ENCODE peak calls at places on chromosomes 4 and X, in six cellular contexts. N is upper lobe of right lung, B is heart left ventricle, C is psoas muscle, L is colonic mucosa, U is cardiac muscle cell. H is an unnamed sample. For H3K4me1 and H3K9me3, the result is how much of the 10 kb centered on the place peaks cover.

GRCh38 chr4:26088433-26088928 is 174.5 kb downstream of the SMIM20 start:
- DNase-seq in N (no peak), B (no peak), C (peak), L (no peak), U (peak), H (no peak)

GRCh38 chr4:73436674-73437557 is 895 bp downstream of the AFP start:
- DNase-seq in N (no peak), B (no peak), C (no peak), L (no peak), U (no peak), H (no peak)

GRCh38 chr4:105765690-105766407 is 57.3 kb downstream of the GSTCD start:
- DNase-seq in N (no peak), B (peak), C (peak), L (no peak), U (peak), H (no peak)

GRCh38 chrX:40952855-40953254 is 132.4 kb upstream of the USP9X start:
- DNase-seq in N (no peak), B (no peak), C (no peak), L (no peak), U (peak), H (no peak)

GRCh38 chrX:153775293-153775595 is 5.6 kb upstream of the SRPK3 start:
- DNase-seq in N (no peak), B (peak), C (peak), L (no peak), U (no peak), H (no peak)

GRCh38 chrX:2962346-2962745 is 33.2 kb upstream of the ARSD start:
- DNase-seq in N (no peak), B (no peak), C (no peak), L (peak), U (no peak), H (no peak)

GRCh38 chrX:149628768-149629167 is 2.8 kb downstream of the TMEM185A start:
- DNase-seq in N (no peak), B (no peak), C (no peak), L (no peak), U (no peak), H (no peak)

GRCh38 chrX:155069414-155069813 is 1.5 kb downstream of the CMC4 start:
- DNase-seq in N (no peak), B (no peak), C (no peak), L (no peak), U (no peak), H (no peak)

GRCh38 chr4:67712000-67712625 is 11.2 kb upstream of the UBA6 start:
- DNase-seq in N (no peak), B (no peak), C (no peak), L (no peak), U (no peak), H (no peak)

GRCh38 chr4:139768913-139769312 is 103.3 kb downstream of the MGST2 start:
- DNase-seq in N (no peak), B (no peak), C (no peak), L (no peak), U (no peak), H (no peak)

GRCh38 chr4:71283642-71284257 is 55.1 kb upstream of the SLC4A4 start:
- DNase-seq in N (no peak), B (no peak), C (no peak), L (no peak), U (no peak), H (no peak)

GRCh38 chr4:66636321-66636720 is 909.0 kb downstream of the CENPC start:
- DNase-seq in N (no peak), B (no peak), C (no peak), L (no peak), U (no peak), H (no peak)

GRCh38 chrX:132737743-132738142 is 220.7 kb downstream of the HS6ST2 start:
- DNase-seq in N (no peak), B (no peak), C (no peak), L (no peak), U (no peak), H (peak)

DNA sequence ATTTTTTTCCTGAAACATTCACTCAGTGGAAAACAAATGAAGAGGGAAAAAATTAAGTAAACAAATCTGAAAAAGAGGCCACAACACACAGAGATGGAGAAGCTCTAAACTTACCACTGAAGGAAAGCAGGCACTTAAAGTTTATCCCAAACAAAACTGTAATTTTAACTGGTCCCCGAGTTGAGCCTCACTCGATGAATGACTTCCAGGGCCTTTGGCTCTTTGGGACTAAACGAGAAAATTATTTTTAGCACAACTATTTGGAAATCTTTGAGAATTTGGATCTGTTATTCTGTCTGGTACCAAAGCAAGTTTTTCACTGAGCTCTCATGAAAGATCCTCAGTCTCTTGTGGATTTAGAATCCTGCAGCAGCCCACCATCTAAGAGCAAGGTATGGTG is at the start of gene C1QTNF7:
- DNase-seq in N (no peak), B (no peak), C (no peak), L (no peak), U (no peak), H (no peak)
- H3K4me3 ChIP-seq in N (peak), B (no peak), C (no peak), L (no peak), U (no peak), H (no peak)

DNA sequence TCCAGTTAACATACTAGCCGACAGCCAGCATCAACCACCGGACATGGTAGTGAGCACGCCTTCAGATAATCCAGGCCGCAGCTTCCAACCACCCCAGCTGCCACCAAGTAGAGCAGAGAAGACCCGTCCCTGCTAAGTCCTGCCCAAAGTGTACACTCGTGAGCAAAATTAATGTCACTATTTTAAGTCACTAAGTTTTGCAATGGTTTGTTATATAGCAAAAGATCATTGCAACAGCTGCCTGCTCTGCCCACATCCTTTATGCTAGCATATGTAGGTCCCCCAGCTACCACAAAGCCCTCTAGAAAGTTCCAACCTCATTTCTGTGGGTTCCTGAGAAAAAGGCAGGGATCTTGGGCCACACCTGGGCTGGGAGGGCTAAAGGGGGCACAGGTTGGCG is 347.0 kb downstream of the BCOR start:
- DNase-seq in N (no peak), B (no peak), C (no peak), L (no peak), U (no peak), H (no peak)
- H3K4me1 ChIP-seq in N (under half), B (under half), C (under half), L (under half), U (under half), H (under half)

GRCh38 chrX:82134378-82134777 is 932.5 kb downstream of the SH3BGRL start:
- DNase-seq in N (no peak), B (no peak), C (no peak), L (no peak), U (no peak), H (no peak)
- H3K9me3 ChIP-seq in N (under half), B (under half), C (under half), L (under half), U (under half), H (under half)

GRCh38 chrX:142156567-142156966 is 48.5 kb downstream of the MAGEC2 start:
- DNase-seq in N (no peak), B (no peak), C (no peak), L (no peak), U (no peak), H (no peak)
- H3K4me3 ChIP-seq in N (no peak), B (no peak), C (no peak), L (no peak), U (no peak), H (no peak)

GRCh38 chrX:12947545-12948235 is 27.2 kb upstream of the TMSB4X start:
- DNase-seq in N (no peak), B (no peak), C (no peak), L (no peak), U (no peak), H (no peak)
- H3K4me1 ChIP-seq in N (under half), B (under half), C (under half), L (under half), U (under half), H (half or more)

DNA sequence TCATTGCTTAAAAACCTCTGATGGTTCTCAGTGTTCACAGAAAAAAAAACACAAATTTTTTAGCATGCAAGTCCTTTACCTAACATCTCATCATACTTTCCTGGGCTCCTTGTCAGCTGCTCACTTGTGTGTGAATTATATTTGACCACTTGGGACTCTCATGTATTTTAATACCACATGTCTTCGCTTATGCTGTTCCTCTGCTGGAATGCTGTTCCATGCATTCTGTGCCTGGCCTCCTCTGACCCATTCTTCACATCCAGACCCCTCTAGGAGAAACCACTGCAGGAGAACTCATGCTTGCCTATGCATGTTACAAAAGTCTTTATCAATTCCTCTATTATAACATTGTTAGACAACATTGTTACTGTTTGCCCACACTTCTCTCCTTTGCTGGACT is 157.6 kb downstream of the PDGFRA start:
- DNase-seq in N (no peak), B (no peak), C (no peak), L (no peak), U (no peak), H (no peak)
- H3K9me3 ChIP-seq in N (under half), B (under half), C (under half), L (under half), U (under half), H (under half)